ENCODE peak calls at places on chromosomes 16 and 17, in four cellular contexts. F is psoas muscle; L is CD4-positive, alpha-beta memory T cell; E is foreskin keratinocyte. P is an unnamed sample.

GRCh38 chr17:794876-795275 is 12.7 kb downstream of the MRM3 start:
- DNase-seq in E (no peak), F (peak; percentile 93), L (peak; percentile 32), P (peak; percentile 94)

GRCh38 chr17:7241047-7241733 is 1.1 kb downstream of the GABARAP start:
- DNase-seq in E (no peak), F (no peak), L (no peak), P (no peak)

GRCh38 chr16:81551821-81552304 is 107.3 kb downstream of the CMIP start:
- DNase-seq in F (no peak), E (no peak), L (no peak), P (peak; percentile 44)

GRCh38 chr16:29877266-29877961 is 14.4 kb upstream of the CDIPT start:
- DNase-seq in E (peak; percentile 15), F (no peak), L (peak; percentile 18), P (no peak)

GRCh38 chr16:71426069-71426879 is 15.6 kb downstream of the TLE7 start:
- DNase-seq in F (no peak), L (no peak), E (peak; percentile 94), P (no peak)

GRCh38 chr17:1122681-1123396 is 56.9 kb downstream of the ABR start:
- DNase-seq in F (peak; percentile 90), L (peak; percentile 82), E (no peak), P (peak; percentile 88)

GRCh38 chr16:24681793-24682192 is 47.7 kb upstream of the TNRC6A start:
- DNase-seq in F (no peak), L (no peak), E (peak; percentile 84), P (no peak)

GRCh38 chr17:51860934-51861561 is 297.5 kb downstream of the CA10 start:
- DNase-seq in E (no peak), F (no peak), L (no peak), P (no peak)

GRCh38 chr16:85780281-85780680 is 19.1 kb downstream of the EMC8 start:
- DNase-seq in E (no peak), F (no peak), L (no peak), P (no peak)

GRCh38 chr16:29951966-29952365 is 9.9 kb upstream of the TMEM219 start:
- DNase-seq in L (no peak), F (no peak), E (no peak), P (no peak)

GRCh38 chr17:81706757-81707624 is 3.8 kb downstream of the MRPL12 start:
- DNase-seq in E (no peak), F (no peak), L (no peak), P (no peak)

GRCh38 chr17:4465786-4466185 is 32.0 kb downstream of the SPNS3 start:
- DNase-seq in F (no peak), L (no peak), E (no peak), P (no peak)

GRCh38 chr16:77686385-77686784 is 35.9 kb upstream of the NUDT7 start:
- DNase-seq in E (no peak), F (no peak), L (no peak), P (no peak)

GRCh38 chr17:22145605-22146178 is 453.4 kb downstream of the KCNJ18 start:
- DNase-seq in L (no peak), E (no peak), F (peak; percentile 23), P (no peak)

GRCh38 chr17:61411114-61411943 is 11.7 kb downstream of the TBX2 start:
- DNase-seq in E (peak; percentile 47), L (no peak), F (peak; percentile 67), P (peak; percentile 86)

GRCh38 chr17:4786516-4786915 is 352 bp upstream of the VMO1 start:
- DNase-seq in F (no peak), E (no peak), L (no peak), P (no peak)

GRCh38 chr16:72092832-72093447 is 480 bp downstream of the TXNL4B start:
- DNase-seq in L (no peak), E (peak; percentile 32), F (no peak), P (no peak)

GRCh38 chr16:67843343-67843765 is 1.2 kb downstream of the THAP11 start:
- DNase-seq in L (no peak), E (no peak), F (peak; percentile 58), P (no peak)

GRCh38 chr16:84228321-84228838 is 11.4 kb downstream of the KCNG4 start:
- DNase-seq in F (peak; percentile 89), E (no peak), L (no peak), P (peak; percentile 92)

GRCh38 chr17:81018044-81018802 is 16.7 kb upstream of the BAIAP2 start:
- DNase-seq in F (peak; percentile 50), E (no peak), L (peak; percentile 44), P (no peak)

GRCh38 chr16:12853972-12854371 is 47.4 kb upstream of the SHISA9 start:
- DNase-seq in L (no peak), E (no peak), F (no peak), P (no peak)

GRCh38 chr16:56425439-56425832 is at the start of gene AMFR:
- DNase-seq in L (peak; percentile 80), E (no peak), F (peak; percentile 88), P (peak; percentile 89)

GRCh38 chr17:5092139-5093010 is 14.1 kb downstream of the ZFP3 start:
- DNase-seq in F (no peak), L (no peak), E (no peak), P (no peak)

GRCh38 chr17:41360291-41360995 is 9.2 kb downstream of the KRT33B start:
- DNase-seq in L (no peak), E (peak; percentile 69), F (no peak), P (no peak)

GRCh38 chr16:8644151-8644512 is 22.6 kb downstream of the METTL22 start:
- DNase-seq in F (no peak), E (no peak), L (no peak), P (peak; percentile 61)

GRCh38 chr17:9360610-9361571 is 214.7 kb downstream of the STX8 start:
- DNase-seq in F (peak; percentile 70), E (no peak), L (no peak), P (no peak)

GRCh38 chr17:32943647-32944191 is 15.8 kb downstream of the TMEM98 start:
- DNase-seq in F (no peak), E (no peak), L (no peak), P (no peak)

GRCh38 chr17:67359960-67360817 is 6.2 kb downstream of the PSMD12 start:
- DNase-seq in E (no peak), F (no peak), L (peak; percentile 66), P (no peak)

GRCh38 chr17:38693700-38694329 is 11.3 kb upstream of the MLLT6 start:
- DNase-seq in F (peak; percentile 94), L (no peak), E (no peak), P (peak; percentile 92)

GRCh38 chr17:57956311-57957119 is 1.3 kb upstream of the CUEDC1 start:
- DNase-seq in F (peak; percentile 42), L (peak; percentile 49), E (no peak), P (peak; percentile 41)

GRCh38 chr17:78925662-78926555 is 722 bp upstream of the TIMP2 start:
- DNase-seq in E (no peak), F (peak; percentile 88), L (no peak), P (peak; percentile 90)

GRCh38 chr17:16150251-16150859 is 65.0 kb downstream of the NCOR1 start:
- DNase-seq in E (peak; percentile 54), F (no peak), L (no peak), P (no peak)

GRCh38 chr16:35176449-35176848 is 1717.0 kb downstream of the TP53TG3F start:
- DNase-seq in F (no peak), L (no peak), E (no peak), P (no peak)

GRCh38 chr17:63082273-63082861 is 116.3 kb downstream of the TANC2 start:
- DNase-seq in L (no peak), E (no peak), F (no peak), P (no peak)

GRCh38 chr17:49987681-49988441 is 7.2 kb downstream of the DLX3 start:
- DNase-seq in L (no peak), E (no peak), F (no peak), P (peak; percentile 78)
- H3K27me3 ChIP-seq in L (peaks cover 8% of the 10 kb centered on the region), E (peaks cover 25% of the 10 kb centered on the region), F (peaks cover 63% of the 10 kb centered on the region), P (no peaks in the 10 kb centered on the region)

GRCh38 chr17:27485711-27486495 is 29.7 kb downstream of the KSR1 start:
- DNase-seq in E (no peak), F (no peak), L (no peak), P (no peak)
- H3K4me1 ChIP-seq in E (no peaks in the 10 kb centered on the region), F (peaks cover 6% of the 10 kb centered on the region), L (peaks cover 11% of the 10 kb centered on the region), P (no peaks in the 10 kb centered on the region)

GRCh38 chr17:48761114-48761513 is 32.6 kb upstream of the HOXB13 start:
- DNase-seq in F (no peak), L (no peak), E (no peak), P (no peak)
- H3K27me3 ChIP-seq in F (peaks cover 81% of the 10 kb centered on the region), L (peaks cover 16% of the 10 kb centered on the region), E (peaks cover 90% of the 10 kb centered on the region), P (no peaks in the 10 kb centered on the region)

DNA sequence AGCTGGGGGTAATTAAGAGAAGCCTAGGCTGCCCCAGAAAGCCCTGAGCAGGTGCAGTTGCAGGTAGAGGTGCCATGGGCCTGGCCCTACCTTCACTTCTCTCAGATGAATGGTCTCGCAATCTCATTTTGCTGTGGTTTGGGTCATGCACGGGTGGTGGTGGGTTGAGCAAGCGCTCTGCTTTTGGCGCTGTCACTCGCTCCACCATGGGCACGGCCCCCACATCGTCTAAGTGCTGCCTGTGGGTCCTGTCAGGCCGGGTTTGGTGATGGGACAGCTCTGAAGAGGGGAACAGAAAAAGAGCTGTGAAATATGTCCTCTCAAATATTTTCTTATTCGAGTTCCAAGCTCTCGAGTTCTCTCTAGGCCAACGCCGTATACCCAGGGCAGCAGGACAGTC is 39.9 kb downstream of the STH start:
- DNase-seq in L (no peak), E (no peak), F (no peak), P (no peak)
- H3K4me1 ChIP-seq in L (peaks cover 7% of the 10 kb centered on the region), E (no peaks in the 10 kb centered on the region), F (peaks cover 37% of the 10 kb centered on the region), P (no peaks in the 10 kb centered on the region)

GRCh38 chr16:1024126-1024525 is 42.6 kb downstream of the SOX8 start:
- DNase-seq in L (no peak), E (no peak), F (no peak), P (no peak)
- H3K27me3 ChIP-seq in L (no peaks in the 10 kb centered on the region), E (peaks cover 57% of the 10 kb centered on the region), F (peaks cover 79% of the 10 kb centered on the region), P (no peaks in the 10 kb centered on the region)

GRCh38 chr16:10609410-10609774 is 29.0 kb upstream of the EMP2 start:
- DNase-seq in F (no peak), L (no peak), E (no peak), P (no peak)
- H3K4me1 ChIP-seq in F (no peaks in the 10 kb centered on the region), L (no peaks in the 10 kb centered on the region), E (peaks cover 5% of the 10 kb centered on the region), P (no peaks in the 10 kb centered on the region)

P was measured in aorta.